ENCODE peak calls at places on chromosomes 11 and 22, in five cellular contexts. J is AG04450, T is fibroblast of mammary gland, W is ascending aorta, G is cardiac muscle cell. R is an unnamed sample.
A peak's percentile ranks its signal among the peaks of the same experiment; 100 is the strongest.

GRCh38 chr11:100647861-100648260 is 39.2 kb upstream of the ARHGAP42 start:
- DNase-seq in J (no peak), T (no peak), W (no peak), G (no peak), R (no peak)

GRCh38 chr11:88307749-88308425 is 29.6 kb downstream of the CTSC start:
- DNase-seq in J (no peak), T (no peak), W (no peak), G (no peak), R (no peak)

GRCh38 chr22:38415561-38416321 is 39.3 kb downstream of the KCNJ4 start:
- DNase-seq in J (no peak), T (no peak), W (no peak), G (no peak), R (no peak)

GRCh38 chr22:20645954-20646353 is 128.0 kb upstream of the SERPIND1 start:
- DNase-seq in J (no peak), T (no peak), W (no peak), G (no peak), R (no peak)

GRCh38 chr11:102940714-102941588 is 14.6 kb downstream of the MMP13 start:
- DNase-seq in J (peak; percentile 29), T (peak; percentile 75), W (no peak), G (peak; percentile 79), R (peak; percentile 71)

GRCh38 chr11:44313701-44314489 is 4.0 kb upstream of the ALX4 start:
- DNase-seq in J (no peak), T (peak; percentile 35), W (no peak), G (no peak), R (no peak)

GRCh38 chr11:81634483-81634882 is 1099.2 kb downstream of the FAM181B start:
- DNase-seq in J (no peak), T (no peak), W (no peak), G (no peak), R (no peak)

GRCh38 chr11:6615046-6615445 is 3.0 kb upstream of the TAF10 start:
- DNase-seq in J (no peak), T (no peak), W (no peak), G (no peak), R (no peak)

GRCh38 chr11:4523666-4524065 is 21.3 kb upstream of the OR52M1 start:
- DNase-seq in J (no peak), T (no peak), W (no peak), G (no peak), R (no peak)

GRCh38 chr11:4522339-4522738 is 22.7 kb upstream of the OR52M1 start:
- DNase-seq in J (no peak), T (no peak), W (no peak), G (no peak), R (no peak)
- H3K4me3 ChIP-seq in J (no peak overlapping the region), T (no peak overlapping the region), W (no peak overlapping the region), G (no peak overlapping the region), R (no peak overlapping the region)

GRCh38 chr11:101914737-101915426 is at the start of gene CEP126:
- DNase-seq in J (peak; percentile 81), T (peak; percentile 93), W (peak; percentile 77), G (peak; percentile 97), R (peak; percentile 95)
- TF ChIP-seq CTCF in J (peak; percentile 63), T (peak; percentile 33), W (peak; percentile 42), G (peak; percentile 52), R (peak; percentile 38)

GRCh38 chr11:58963551-58964075 is 24.3 kb downstream of the GLYATL1 start:
- DNase-seq in J (peak; percentile 27), T (peak; percentile 74), W (no peak), G (peak; percentile 46), R (peak; percentile 81)
- H3K4me3 ChIP-seq in J (peak overlapping the region; percentile 25), T (no peak overlapping the region), W (no peak overlapping the region), G (peak overlapping the region; percentile 20), R (peak overlapping the region; percentile 14)

GRCh38 chr11:12773591-12773990 is 99.4 kb downstream of the TEAD1 start:
- DNase-seq in J (no peak), T (no peak), W (no peak), G (no peak), R (no peak)

GRCh38 chr11:12778506-12778905 is 104.3 kb downstream of the TEAD1 start:
- DNase-seq in J (no peak), T (no peak), W (no peak), G (no peak), R (no peak)

GRCh38 chr11:12772324-12772723 is 98.1 kb downstream of the TEAD1 start:
- DNase-seq in J (no peak), T (no peak), W (no peak), G (no peak), R (no peak)

GRCh38 chr11:12775955-12776354 is 101.7 kb downstream of the TEAD1 start:
- DNase-seq in J (no peak), T (no peak), W (no peak), G (no peak), R (no peak)

DNA sequence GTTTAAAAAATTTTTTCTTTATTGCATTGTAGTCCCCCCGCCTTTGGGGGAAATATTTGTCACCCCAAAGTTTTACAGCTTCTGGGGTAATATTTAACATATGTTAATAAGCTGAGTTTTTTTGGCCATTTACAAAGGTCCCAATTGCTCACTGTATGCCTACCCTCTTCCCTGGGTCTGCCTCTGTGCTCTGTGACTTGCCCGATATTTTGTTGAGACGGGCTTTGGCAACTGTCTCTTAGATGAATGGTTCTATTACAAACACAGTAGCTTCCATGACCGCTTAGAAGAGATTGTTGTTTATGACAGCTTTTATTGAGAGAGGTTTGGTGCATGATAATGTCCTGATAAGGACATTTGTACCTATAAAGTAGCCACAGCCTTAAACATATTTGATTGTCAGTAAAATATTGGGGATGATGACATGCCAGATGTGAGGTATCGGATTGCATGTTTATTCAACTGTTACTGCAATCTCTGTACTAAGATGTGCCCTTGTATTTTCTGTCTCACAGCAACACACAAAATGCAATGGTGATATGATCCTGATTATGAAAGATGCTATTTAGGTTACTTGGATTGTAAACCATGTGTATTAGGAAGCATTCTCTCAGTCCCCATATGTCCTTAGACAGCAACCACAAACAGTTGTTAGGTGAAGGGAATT is 103.1 kb downstream of the TEAD1 start:
- DNase-seq in J (peak; percentile 30), T (peak; percentile 77), W (no peak), G (no peak), R (no peak)
- TF ChIP-seq CTCF in J (no peak), T (no peak), W (no peak), G (no peak), R (no peak)

GRCh38 chr11:37474889-37475288 is 876.9 kb upstream of the RAG2 start:
- DNase-seq in J (no peak), T (peak; percentile 5), W (no peak), G (no peak), R (no peak)
- H3K4me3 ChIP-seq in J (no peak overlapping the region), T (no peak overlapping the region), W (no peak overlapping the region), G (no peak overlapping the region), R (no peak overlapping the region)

DNA sequence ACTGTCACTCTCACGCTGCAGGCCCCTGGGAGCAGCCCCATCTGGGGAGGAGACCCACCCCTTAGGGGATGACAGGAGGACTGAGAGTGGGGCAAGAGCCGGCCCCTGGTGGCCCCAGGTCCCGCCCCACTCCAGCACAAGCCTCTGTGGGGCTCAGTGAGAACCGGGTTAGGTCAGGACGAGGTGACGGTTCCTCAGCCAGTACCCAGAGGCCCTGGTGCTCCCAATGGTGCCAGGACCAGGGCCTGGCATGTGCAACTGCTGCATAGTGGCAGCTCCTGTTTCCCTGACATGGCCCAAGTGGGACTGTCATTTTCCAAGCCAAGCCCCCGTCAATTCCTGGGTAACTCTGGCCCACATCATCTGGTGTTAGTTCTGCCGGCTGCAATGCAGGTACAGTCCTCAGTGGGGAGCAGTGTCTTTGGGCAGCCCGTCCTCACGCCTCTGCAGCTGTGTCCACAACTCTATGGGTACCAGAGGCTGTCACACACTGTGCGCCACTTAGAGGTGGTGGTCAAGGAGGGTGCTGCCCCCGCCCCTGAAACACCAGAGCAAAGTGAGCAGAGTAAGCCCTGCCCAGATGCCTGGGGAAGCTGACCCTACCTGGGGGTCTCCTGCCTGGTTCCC is 15.9 kb downstream of the CHID1 start:
- DNase-seq in J (no peak), T (no peak), W (no peak), G (no peak), R (no peak)
- TF ChIP-seq CTCF in J (no peak), T (no peak), W (no peak), G (no peak), R (no peak)

GRCh38 chr11:128482512-128483191 is 104.7 kb downstream of the ETS1 start:
- DNase-seq in J (no peak), T (peak; percentile 90), W (no peak), G (no peak), R (no peak)
- H3K4me3 ChIP-seq in J (no peak overlapping the region), T (no peak overlapping the region), W (no peak overlapping the region), G (no peak overlapping the region), R (no peak overlapping the region)

DNA sequence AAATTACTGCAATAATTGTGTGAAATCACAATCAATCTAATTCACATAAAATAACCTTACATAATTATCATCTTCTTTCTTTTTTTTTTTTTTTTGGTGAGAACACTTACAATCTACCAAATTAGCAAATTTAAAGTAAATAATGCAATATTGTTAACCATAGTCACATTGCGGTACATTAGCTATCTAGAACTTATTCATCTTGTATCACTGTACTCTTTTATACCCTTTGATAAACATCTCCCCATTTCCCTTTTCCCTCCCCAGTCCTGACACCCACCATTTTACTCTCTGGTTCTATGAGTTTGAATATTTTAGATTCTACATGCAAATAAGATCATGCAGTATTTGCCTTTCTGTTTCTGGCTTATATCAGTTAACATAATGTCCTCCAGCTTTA is 24.0 kb upstream of the PRAME start:
- DNase-seq in J (no peak), T (no peak), W (no peak), G (no peak), R (no peak)
- TF ChIP-seq CTCF in J (no peak), T (no peak), W (no peak), G (no peak), R (no peak)

GRCh38 chr11:66118847-66119246 is 48.8 kb downstream of the PACS1 start:
- DNase-seq in J (no peak), T (no peak), W (no peak), G (peak; percentile 56), R (no peak)

GRCh38 chr11:66113132-66113856 is 43.2 kb downstream of the PACS1 start:
- DNase-seq in J (no peak), T (peak; percentile 93), W (no peak), G (no peak), R (peak; percentile 91)

GRCh38 chr11:66116576-66117361 is 46.7 kb downstream of the PACS1 start:
- DNase-seq in J (no peak), T (no peak), W (no peak), G (no peak), R (no peak)

GRCh38 chr11:66112640-66113098 is 42.6 kb downstream of the PACS1 start:
- DNase-seq in J (no peak), T (peak; percentile 87), W (no peak), G (no peak), R (peak; percentile 68)

GRCh38 chr11:66115638-66116410 is 45.8 kb downstream of the PACS1 start:
- DNase-seq in J (no peak), T (no peak), W (no peak), G (no peak), R (no peak)
- H3K4me3 ChIP-seq in J (no peak overlapping the region), T (no peak overlapping the region), W (no peak overlapping the region), G (no peak overlapping the region), R (no peak overlapping the region)

GRCh38 chr11:30333405-30333804 is 10.5 kb downstream of the ARL14EP start:
- DNase-seq in J (no peak), T (peak; percentile 24), W (no peak), G (peak; percentile 23), R (peak; percentile 42)
- TF ChIP-seq CTCF in J (peak; percentile 51), T (peak; percentile 54), W (no peak), G (peak; percentile 43), R (peak; percentile 67)

R was measured in epithelial cell of esophagus.